ENCODE peak calls at places on chromosomes 11 and 22, in four cellular contexts. One of them, this sample, is unnamed.

GRCh38 chr11:65912840-65913239 is 6.0 kb downstream of the C11orf68 start:
- DNase-seq in HEK293T: no peak
- DNase-seq in heart left ventricle: no peak
- DNase-seq in Calu3: no peak
- DNase-seq in this sample: no peak

GRCh38 chr11:70099578-70100282 is 21.6 kb downstream of the ANO1 start:
- DNase-seq in heart left ventricle: no peak
- DNase-seq in HEK293T: no peak
- DNase-seq in Calu3: no peak
- DNase-seq in this sample: no peak

GRCh38 chr11:31815743-31816466 is 4.8 kb upstream of the PAX6 start:
- DNase-seq in HEK293T: peak
- DNase-seq in heart left ventricle: no peak
- DNase-seq in Calu3: no peak
- DNase-seq in this sample: no peak

GRCh38 chr11:255176-255575 is 18.4 kb downstream of the PSMD13 start:
- DNase-seq in Calu3: no peak
- DNase-seq in HEK293T: no peak
- DNase-seq in heart left ventricle: no peak
- DNase-seq in this sample: no peak

GRCh38 chr11:132126973-132127900 is 756.8 kb downstream of the NTM start:
- DNase-seq in Calu3: no peak
- DNase-seq in HEK293T: peak
- DNase-seq in heart left ventricle: peak
- DNase-seq in this sample: no peak

GRCh38 chr11:124942446-124943202 is 6.8 kb upstream of the HEPACAM start:
- DNase-seq in HEK293T: no peak
- DNase-seq in Calu3: no peak
- DNase-seq in heart left ventricle: no peak
- DNase-seq in this sample: no peak

GRCh38 chr22:23251445-23252093 is 71.3 kb downstream of the BCR start:
- DNase-seq in heart left ventricle: no peak
- DNase-seq in HEK293T: no peak
- DNase-seq in Calu3: peak
- DNase-seq in this sample: no peak

GRCh38 chr11:18706330-18707243 is 8.0 kb downstream of the TMEM86A start:
- DNase-seq in heart left ventricle: peak
- DNase-seq in HEK293T: no peak
- DNase-seq in Calu3: no peak
- DNase-seq in this sample: no peak

GRCh38 chr22:35802885-35803284 is 85.2 kb downstream of the APOL5 start:
- DNase-seq in heart left ventricle: no peak
- DNase-seq in Calu3: no peak
- DNase-seq in HEK293T: no peak
- DNase-seq in this sample: no peak

GRCh38 chr11:115333106-115333505 is 171.1 kb downstream of the CADM1 start:
- DNase-seq in HEK293T: no peak
- DNase-seq in heart left ventricle: no peak
- DNase-seq in Calu3: no peak
- DNase-seq in this sample: no peak

GRCh38 chr22:19448739-19449421 is 1.4 kb upstream of the C22orf39 start:
- DNase-seq in heart left ventricle: no peak
- DNase-seq in Calu3: no peak
- DNase-seq in HEK293T: peak
- DNase-seq in this sample: no peak

This sample was measured in esophagus muscularis mucosa.